ENCODE peak calls at places on chromosomes 7 and 10, in nine cellular contexts. C is H9; D is Peyer's patch; I is CD8-positive, alpha-beta T cell; V is breast epithelium; R is transverse colon; P is stomach; S is heart right ventricle; H is A549. E is an unnamed sample. For H3K4me1, the result is how much of the 10 kb centered on the place peaks cover.

GRCh38 chr10:131453772-131454634 is 142.5 kb upstream of the TCERG1L start:
- DNase-seq in D (peak), S (peak), V (no peak), H (peak), P (peak), R (peak), C (peak), I (peak), E (peak)

GRCh38 chr7:151121380-151122170 is 35.3 kb downstream of the AGAP3 start:
- DNase-seq in D (no peak), C (no peak), I (no peak), R (no peak), P (no peak), V (no peak), S (no peak), H (no peak), E (no peak)

GRCh38 chr7:98399462-98399861 is 1.4 kb downstream of the BAIAP2L1 start:
- DNase-seq in C (no peak), P (no peak), V (no peak), R (no peak), H (no peak), S (no peak), D (no peak), I (no peak), E (no peak)

GRCh38 chr7:80218723-80219122 is 84.1 kb downstream of the GNAI1 start:
- DNase-seq in I (no peak), C (no peak), R (no peak), D (no peak), V (no peak), S (no peak), P (no peak), H (peak), E (no peak)

GRCh38 chr10:133335238-133336122 is 1.2 kb downstream of the CALY start:
- DNase-seq in V (no peak), C (peak), S (peak), P (peak), I (peak), D (peak), R (peak), H (peak), E (no peak)

GRCh38 chr7:140645166-140645565 is 4.6 kb upstream of the DENND2A start:
- DNase-seq in I (no peak), R (no peak), V (no peak), P (no peak), H (peak), D (no peak), S (no peak), C (peak), E (no peak)

GRCh38 chr10:31604141-31604540 is 285.1 kb downstream of the ZEB1 start:
- DNase-seq in H (no peak), C (no peak), V (no peak), P (no peak), D (no peak), S (no peak), I (no peak), R (no peak), E (no peak)

GRCh38 chr10:29617880-29618340 is 16.9 kb downstream of the SVIL start:
- DNase-seq in R (no peak), P (no peak), H (no peak), S (peak), I (no peak), D (no peak), C (no peak), V (peak), E (no peak)

GRCh38 chr7:156735861-156736260 is 95.3 kb downstream of the RNF32 start:
- DNase-seq in C (no peak), P (no peak), V (no peak), R (no peak), I (no peak), D (no peak), S (no peak), H (no peak), E (no peak)

GRCh38 chr7:142611566-142612250 is 137.6 kb upstream of the PRSS1 start:
- DNase-seq in V (no peak), S (no peak), P (no peak), R (no peak), C (no peak), I (no peak), D (no peak), H (no peak), E (no peak)

GRCh38 chr7:155230169-155230593 is 67.5 kb upstream of the INSIG1 start:
- DNase-seq in R (no peak), C (peak), I (no peak), D (peak), H (peak), V (peak), S (peak), P (no peak), E (no peak)

GRCh38 chr10:63166742-63167258 is 33.7 kb downstream of the NRBF2 start:
- DNase-seq in C (no peak), V (no peak), H (peak), S (peak), I (peak), R (no peak), P (no peak), D (no peak), E (no peak)

GRCh38 chr10:118106426-118106825 is 59.7 kb upstream of the RAB11FIP2 start:
- DNase-seq in P (no peak), C (no peak), D (no peak), V (no peak), R (no peak), I (no peak), S (peak), H (peak), E (no peak)

GRCh38 chr7:116598846-116599245 is 73.2 kb upstream of the MET start:
- DNase-seq in P (no peak), V (no peak), D (no peak), H (no peak), I (no peak), C (no peak), R (no peak), S (no peak), E (no peak)

GRCh38 chr10:73848821-73849489 is 25.4 kb downstream of the CAMK2G start:
- DNase-seq in S (peak), I (peak), C (peak), P (peak), R (peak), D (peak), V (peak), H (peak), E (peak)

GRCh38 chr7:71772783-71773182 is 639.4 kb downstream of the CALN1 start:
- DNase-seq in I (no peak), R (no peak), C (no peak), H (no peak), D (no peak), V (no peak), S (no peak), P (no peak), E (no peak)

GRCh38 chr10:47402681-47403301 is 18.7 kb upstream of the ZNF488 start:
- DNase-seq in V (peak), P (no peak), C (peak), R (peak), I (no peak), H (peak), S (peak), D (peak), E (peak)

GRCh38 chr10:85596389-85596788 is 770.2 kb downstream of the GRID1 start:
- DNase-seq in S (no peak), P (no peak), I (no peak), D (no peak), C (no peak), R (no peak), H (no peak), V (no peak), E (peak)

GRCh38 chr7:36749282-36749960 is 25.1 kb upstream of the AOAH start:
- DNase-seq in H (peak), C (no peak), P (no peak), R (no peak), I (no peak), D (no peak), V (no peak), S (no peak), E (no peak)

GRCh38 chr10:6035101-6035834 is 26.9 kb downstream of the IL2RA start:
- DNase-seq in S (peak), H (no peak), P (no peak), R (no peak), V (no peak), C (no peak), D (peak), I (no peak), E (peak)

GRCh38 chr7:1144269-1144771 is 15.7 kb downstream of the ZFAND2A start:
- DNase-seq in C (no peak), D (no peak), P (peak), I (no peak), H (peak), V (no peak), R (no peak), S (peak), E (no peak)

GRCh38 chr7:6505685-6506559 is 45.3 kb downstream of the GRID2IP start:
- DNase-seq in H (no peak), C (no peak), I (no peak), P (no peak), R (no peak), D (no peak), V (no peak), S (no peak), E (no peak)

GRCh38 chr7:1372063-1372462 is 87.2 kb downstream of the MICALL2 start:
- DNase-seq in I (no peak), C (no peak), P (no peak), R (no peak), H (no peak), V (no peak), S (no peak), D (no peak), E (no peak)

GRCh38 chr7:55572378-55573233 is at the start of gene VOPP1:
- DNase-seq in D (peak), P (peak), I (peak), C (peak), S (peak), V (no peak), R (peak), H (peak), E (peak)

GRCh38 chr10:74419491-74420466 is 268.8 kb downstream of the ADK start:
- DNase-seq in R (peak), S (no peak), C (no peak), I (peak), P (no peak), H (peak), D (peak), V (no peak), E (no peak)

GRCh38 chr10:119655566-119656001 is 4.4 kb downstream of the BAG3 start:
- DNase-seq in R (peak), C (no peak), P (peak), D (peak), H (peak), S (peak), V (no peak), I (peak), E (no peak)

DNA sequence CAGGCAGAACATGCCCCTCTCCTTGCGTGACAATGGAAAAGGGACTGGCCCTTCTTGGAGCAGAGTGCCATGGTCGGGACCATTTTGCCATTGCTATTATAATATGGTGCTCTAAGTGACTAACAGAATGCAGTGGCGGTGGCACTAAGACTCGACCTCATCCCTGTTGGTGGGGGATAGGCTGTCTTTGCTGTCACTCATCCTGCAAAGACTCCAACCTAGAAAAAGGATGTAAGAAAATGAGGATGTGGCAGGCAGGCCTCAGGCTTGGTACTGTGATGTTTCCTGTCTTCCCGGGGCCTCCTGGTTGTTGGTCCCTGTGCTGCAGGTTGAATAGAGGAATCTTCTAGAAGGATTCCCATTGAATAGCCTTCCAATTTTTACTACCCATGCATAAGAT is 18.6 kb downstream of the BLNK start:
- DNase-seq in H (no peak), I (no peak), P (no peak), D (no peak), S (no peak), R (no peak), C (no peak), V (no peak), E (no peak)
- H3K4me1 ChIP-seq in H (under half), I (under half), P (under half), D (under half), S (under half), R (under half), C (under half), V (under half), E (under half)

DNA sequence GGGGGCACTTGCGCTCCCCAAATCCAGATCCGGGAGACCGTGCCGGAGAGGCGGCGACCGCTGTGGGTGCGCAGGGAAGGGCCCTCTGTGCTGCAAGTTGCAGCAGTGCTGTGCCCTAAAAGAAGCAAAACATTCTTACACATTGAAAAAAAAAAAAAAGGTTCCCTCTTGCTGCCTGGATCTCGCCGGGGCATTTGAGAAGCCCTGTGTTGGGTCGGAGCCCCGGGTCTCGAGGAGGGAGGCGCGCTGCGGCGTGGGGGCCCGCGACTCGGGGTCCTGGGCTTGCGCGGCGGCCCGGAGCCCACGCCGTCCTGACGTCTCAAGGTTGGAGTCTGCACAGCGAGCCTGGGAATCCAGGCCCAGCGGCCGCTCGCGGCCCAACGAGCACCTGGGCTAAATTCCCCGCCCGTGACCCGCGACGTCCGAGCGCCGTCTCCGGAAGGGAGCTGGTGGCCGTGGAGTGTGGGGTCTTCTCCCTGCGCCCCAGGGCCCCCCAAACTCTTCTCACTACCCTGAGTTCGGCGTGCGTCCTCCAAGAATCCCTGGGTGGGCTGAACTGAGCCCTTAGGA is 1.3 kb upstream of the CTBP2 start:
- DNase-seq in I (no peak), P (peak), C (no peak), H (no peak), S (no peak), D (peak), R (no peak), V (no peak), E (no peak)
- H3K27ac ChIP-seq in I (no peak), P (peak), C (peak), H (peak), S (peak), D (peak), R (peak), V (peak), E (peak)

DNA sequence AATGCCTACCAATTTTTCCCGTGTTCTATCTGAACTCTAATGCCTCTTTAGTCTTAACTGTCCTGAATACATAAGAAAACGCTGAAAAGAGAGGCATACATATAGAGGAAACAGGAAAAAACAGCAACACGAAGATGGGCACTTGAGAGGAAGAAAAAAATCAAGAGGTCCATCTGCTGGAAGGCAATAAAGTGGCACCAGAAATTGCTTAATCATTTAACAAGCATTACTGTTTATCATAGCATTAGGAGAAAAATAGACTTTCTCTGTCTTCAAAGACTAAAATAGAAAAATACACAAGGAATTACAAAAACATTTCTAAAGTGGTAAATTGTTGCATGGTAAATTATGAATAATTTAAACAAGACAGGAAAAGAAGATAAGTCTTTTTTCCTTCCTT is 35.0 kb downstream of the NSUN6 start:
- DNase-seq in V (no peak), R (no peak), S (no peak), H (peak), C (no peak), I (no peak), P (no peak), D (no peak), E (no peak)
- TF ChIP-seq CTCF in V (no peak), R (no peak), S (no peak), H (peak), C (no peak), I (no peak), P (no peak), D (no peak), E (no peak)

GRCh38 chr7:127857464-127857841 is 173.8 kb downstream of the LRRC4 start:
- DNase-seq in V (no peak), H (no peak), C (no peak), P (no peak), R (no peak), D (no peak), I (no peak), S (no peak), E (no peak)

GRCh38 chr7:127859330-127859729 is 171.9 kb downstream of the LRRC4 start:
- DNase-seq in V (no peak), H (no peak), I (no peak), D (no peak), C (no peak), R (no peak), P (no peak), S (no peak), E (no peak)

GRCh38 chr7:127854383-127854782 is 176.9 kb downstream of the LRRC4 start:
- DNase-seq in S (no peak), D (no peak), I (no peak), R (no peak), P (no peak), V (no peak), H (no peak), C (no peak), E (no peak)

GRCh38 chr7:127858915-127859189 is 172.4 kb downstream of the LRRC4 start:
- DNase-seq in D (no peak), S (no peak), C (no peak), I (no peak), V (no peak), P (no peak), R (no peak), H (no peak), E (no peak)

DNA sequence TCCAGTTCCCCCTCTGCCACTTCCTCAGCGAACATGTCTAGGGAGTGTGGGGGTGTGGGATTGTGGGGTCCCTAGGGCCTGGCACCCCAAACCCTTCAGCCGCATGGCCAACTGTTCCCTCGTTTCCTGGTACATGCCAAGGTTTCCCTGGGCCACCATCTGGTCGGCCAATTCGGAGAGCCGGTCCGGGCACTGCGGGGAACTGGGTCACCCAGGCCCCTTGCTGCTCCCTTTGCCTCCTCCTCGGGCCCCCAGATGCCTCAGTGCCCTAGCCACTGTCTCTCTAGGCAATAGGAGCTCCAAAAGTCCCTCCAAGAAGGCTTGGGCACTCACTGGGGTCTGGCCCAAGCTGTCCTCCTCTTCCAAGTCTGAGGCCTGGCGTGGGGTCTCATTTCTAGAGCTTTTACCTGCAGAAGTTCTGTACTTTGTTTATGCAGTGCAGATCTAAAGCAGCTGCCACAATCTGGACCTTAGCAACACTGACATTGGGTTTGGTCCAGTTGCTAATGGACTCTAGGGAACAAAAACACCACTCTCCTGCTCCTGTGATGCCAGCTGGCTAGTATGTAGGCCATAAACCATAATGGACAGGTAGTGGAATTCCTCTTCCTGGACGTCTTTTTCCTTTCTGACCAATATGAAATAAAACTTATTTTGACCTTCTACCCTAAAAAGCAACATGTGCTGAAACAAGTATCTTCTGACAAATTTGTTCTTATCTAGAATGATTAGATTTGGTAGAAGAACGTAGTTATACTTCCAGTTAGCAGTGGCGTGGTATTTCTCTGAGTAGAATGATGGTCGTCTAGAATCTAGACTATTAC is 172.9 kb downstream of the LRRC4 start:
- DNase-seq in P (no peak), S (no peak), C (no peak), H (no peak), D (no peak), V (no peak), I (no peak), R (no peak), E (no peak)
- H3K4me1 ChIP-seq in P (under half), S (under half), C (under half), H (under half), D (under half), V (under half), I (under half), R (under half), E (under half)

DNA sequence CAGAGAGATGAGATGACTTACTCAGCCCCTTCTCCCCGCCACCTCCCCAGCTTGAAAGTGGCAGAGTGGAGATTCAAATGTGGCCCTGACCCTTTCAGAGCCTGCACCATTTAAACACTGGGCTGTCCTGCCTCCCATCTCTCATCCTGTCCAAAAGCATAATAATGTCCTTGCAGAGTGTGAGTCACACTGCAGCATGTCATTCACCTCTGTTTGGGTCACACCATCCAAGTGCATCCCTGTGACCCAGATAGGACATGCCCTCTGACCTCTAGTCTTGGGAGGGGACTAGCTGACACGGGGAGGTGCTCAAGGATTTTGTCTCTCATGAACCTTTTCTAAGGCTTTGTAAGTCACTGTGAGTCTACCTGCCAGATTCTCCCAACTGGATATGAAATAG is 89.1 kb upstream of the PDCD4 start:
- DNase-seq in S (no peak), V (no peak), H (no peak), P (no peak), R (no peak), D (no peak), I (no peak), C (no peak), E (no peak)
- H3K27ac ChIP-seq in S (no peak), V (no peak), H (no peak), P (no peak), R (no peak), D (no peak), I (no peak), C (no peak), E (peak)

GRCh38 chr7:158044156-158044823 is 543.3 kb downstream of the PTPRN2 start:
- DNase-seq in D (peak), H (no peak), S (no peak), P (no peak), I (no peak), R (no peak), C (no peak), V (no peak), E (no peak)
- TF ChIP-seq CTCF in D (no peak), H (no peak), S (no peak), P (no peak), I (no peak), R (no peak), C (peak), V (no peak), E (no peak)

DNA sequence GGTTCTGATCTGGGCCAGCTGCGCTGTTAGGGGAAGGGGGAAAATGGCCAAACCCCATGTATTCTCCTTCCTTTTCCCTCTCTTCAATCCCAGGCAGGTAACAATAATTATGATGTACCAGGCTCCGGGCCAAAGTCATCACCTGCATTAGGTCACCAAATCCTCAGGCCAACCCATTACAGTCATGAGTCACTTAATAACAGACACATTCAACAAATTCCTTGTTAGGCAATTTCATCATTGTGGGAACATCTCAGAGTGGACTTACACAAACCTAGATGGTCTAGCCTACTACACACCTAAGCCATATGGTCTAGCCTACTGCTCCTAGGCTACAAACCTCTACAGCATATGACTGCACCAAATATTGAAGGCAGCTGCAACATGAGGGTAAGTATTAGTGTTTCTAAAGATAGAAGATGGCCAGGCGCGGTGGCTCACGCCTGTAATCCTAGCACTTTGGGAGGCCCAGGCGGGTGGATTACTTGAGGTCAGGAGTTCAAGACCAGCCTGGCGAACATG is 2.2 kb upstream of the HSPB1 start:
- DNase-seq in R (peak), H (peak), C (no peak), D (peak), V (peak), S (no peak), I (no peak), P (peak), E (peak)
- H3K4me1 ChIP-seq in R (under half), H (half or more), C (under half), D (half or more), V (under half), S (under half), I (under half), P (half or more), E (under half)

E was measured in lung.